ENCODE peak calls at places on chromosomes 2 and 18, in six cellular contexts. S is PC-3, X is HCT116, D is GM12878, Z is mesenchymal stem cell, W is GM23248. B is an unnamed sample. For H3K4me1, the result is how much of the 10 kb centered on the place peaks cover.

GRCh38 chr2:37795938-37796337 is 124.5 kb upstream of the CDC42EP3 start:
- DNase-seq in S (no peak), X (no peak), D (no peak), Z (peak), W (peak), B (no peak)

GRCh38 chr2:240564571-240565266 is 3.6 kb upstream of the RNPEPL1 start:
- DNase-seq in S (peak), X (no peak), D (no peak), Z (peak), W (peak), B (peak)

GRCh38 chr2:1750935-1751767 is 6.8 kb upstream of the PXDN start:
- DNase-seq in S (peak), X (peak), D (no peak), Z (peak), W (peak), B (peak)

GRCh38 chr2:239691720-239692119 is 290.9 kb upstream of the HDAC4 start:
- DNase-seq in S (no peak), X (no peak), D (no peak), Z (no peak), W (no peak), B (peak)

GRCh38 chr2:31429759-31430438 is 15.4 kb upstream of the XDH start:
- DNase-seq in S (peak), X (peak), D (no peak), Z (no peak), W (peak), B (peak)

GRCh38 chr2:43758738-43759137 is 15.1 kb upstream of the DYNC2LI1 start:
- DNase-seq in S (peak), X (no peak), D (no peak), Z (peak), W (peak), B (no peak)

GRCh38 chr18:66676699-66677098 is 72.8 kb upstream of the CDH19 start:
- DNase-seq in S (no peak), X (no peak), D (no peak), Z (no peak), W (no peak), B (no peak)

GRCh38 chr2:186891219-186891621 is 42.2 kb upstream of the ZSWIM2 start:
- DNase-seq in S (peak), X (peak), D (no peak), Z (peak), W (peak), B (no peak)

GRCh38 chr2:42424033-42424432 is 63.0 kb upstream of the COX7A2L start:
- DNase-seq in S (no peak), X (no peak), D (no peak), Z (no peak), W (peak), B (no peak)

GRCh38 chr2:62457555-62457954 is 48.4 kb downstream of the TMEM17 start:
- DNase-seq in S (no peak), X (no peak), D (no peak), Z (no peak), W (no peak), B (no peak)
- H3K9ac ChIP-seq in S (peak), X (peak), D (no peak), Z (peak), W (peak), B (peak)

GRCh38 chr2:72147971-72148369 is 308 bp upstream of the CYP26B1 start:
- DNase-seq in S (no peak), X (no peak), D (no peak), Z (no peak), W (no peak), B (no peak)

GRCh38 chr2:72149556-72150156 is 2.0 kb upstream of the CYP26B1 start:
- DNase-seq in S (no peak), X (no peak), D (no peak), Z (no peak), W (peak), B (no peak)

GRCh38 chr2:72150157-72150960 is 2.7 kb upstream of the CYP26B1 start:
- DNase-seq in S (peak), X (peak), D (peak), Z (peak), W (peak), B (peak)

GRCh38 chr2:72148391-72148974 is 821 bp upstream of the CYP26B1 start:
- DNase-seq in S (no peak), X (no peak), D (no peak), Z (no peak), W (peak), B (no peak)

DNA sequence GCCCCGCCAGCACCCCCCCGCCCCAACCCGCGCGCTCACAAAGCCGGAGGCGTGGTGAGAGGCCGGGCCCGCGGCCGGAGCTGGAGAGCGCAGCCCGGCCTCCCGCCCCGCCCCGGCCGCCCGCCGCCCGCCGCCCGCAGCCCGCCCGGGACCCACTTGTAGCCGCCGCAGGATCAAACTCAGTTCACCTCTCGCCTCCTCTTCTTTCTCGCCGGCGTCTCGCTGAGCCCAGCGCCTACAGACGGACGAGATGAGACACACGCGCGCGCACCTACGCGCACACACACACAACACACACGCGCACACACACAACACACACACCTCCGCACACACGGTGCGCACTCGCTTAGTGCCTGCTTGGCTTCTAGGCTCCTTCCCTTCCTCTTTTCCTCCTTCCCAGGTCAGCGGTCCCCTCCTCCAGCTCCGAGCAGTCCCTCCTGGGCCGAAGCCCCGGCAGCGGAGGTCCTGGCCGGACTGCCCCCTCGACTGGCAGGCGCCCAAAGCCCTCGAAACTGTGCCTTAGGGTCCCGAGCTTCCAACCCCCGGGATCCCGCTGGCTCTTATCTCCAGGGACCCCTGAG is 1.4 kb upstream of the CYP26B1 start:
- DNase-seq in S (peak), X (no peak), D (no peak), Z (peak), W (peak), B (no peak)
- H3K4me1 ChIP-seq in S (under half), X (under half), D (under half), Z (under half), W (under half), B (under half)

DNA sequence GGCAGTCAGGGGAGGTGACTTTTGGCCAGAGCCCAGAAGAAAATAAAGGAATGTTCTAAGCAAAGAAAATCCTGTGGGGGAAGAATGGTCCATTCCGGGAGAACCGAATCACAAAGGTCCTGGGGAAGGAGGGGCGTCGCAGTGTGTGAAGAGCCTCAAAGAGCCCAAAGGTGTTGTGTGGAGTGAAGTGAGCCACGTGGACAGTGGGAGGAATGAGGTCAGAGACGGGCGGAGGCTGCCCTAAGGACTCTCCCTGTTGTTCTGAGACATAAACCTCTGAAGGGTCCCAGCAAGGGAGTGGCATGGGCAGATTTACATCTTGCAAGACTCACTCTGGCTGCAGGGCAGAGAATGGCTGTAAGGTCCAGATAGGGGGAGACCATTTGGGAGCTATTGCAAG is 91.3 kb upstream of the SEC11C start:
- DNase-seq in S (no peak), X (no peak), D (no peak), Z (no peak), W (no peak), B (no peak)
- H3K9ac ChIP-seq in S (no peak), X (no peak), D (no peak), Z (no peak), W (no peak), B (no peak)

GRCh38 chr2:109326306-109326705 is 197.3 kb downstream of the SH3RF3 start:
- DNase-seq in S (no peak), X (no peak), D (no peak), Z (no peak), W (no peak), B (no peak)
- H3K4me1 ChIP-seq in S (half or more), X (under half), D (under half), Z (under half), W (half or more), B (under half)

GRCh38 chr2:34646901-34647300 is 1047.8 kb upstream of the FAM98A start:
- DNase-seq in S (no peak), X (no peak), D (no peak), Z (no peak), W (no peak), B (no peak)
- H3K9ac ChIP-seq in S (no peak), X (no peak), D (no peak), Z (no peak), W (no peak), B (no peak)

GRCh38 chr2:72275084-72275483 is 127.4 kb upstream of the CYP26B1 start:
- DNase-seq in S (no peak), X (no peak), D (no peak), Z (no peak), W (no peak), B (no peak)

GRCh38 chr2:72271766-72272615 is 124.3 kb upstream of the CYP26B1 start:
- DNase-seq in S (peak), X (no peak), D (no peak), Z (no peak), W (no peak), B (no peak)

GRCh38 chr2:72273384-72273783 is 125.7 kb upstream of the CYP26B1 start:
- DNase-seq in S (no peak), X (no peak), D (no peak), Z (no peak), W (no peak), B (no peak)

GRCh38 chr2:72276356-72276755 is 128.7 kb upstream of the CYP26B1 start:
- DNase-seq in S (no peak), X (no peak), D (no peak), Z (no peak), W (peak), B (no peak)

GRCh38 chr2:72274284-72274869 is 126.7 kb upstream of the CYP26B1 start:
- DNase-seq in S (no peak), X (no peak), D (no peak), Z (no peak), W (no peak), B (no peak)
- H3K4me1 ChIP-seq in S (under half), X (under half), D (under half), Z (under half), W (under half), B (under half)

DNA sequence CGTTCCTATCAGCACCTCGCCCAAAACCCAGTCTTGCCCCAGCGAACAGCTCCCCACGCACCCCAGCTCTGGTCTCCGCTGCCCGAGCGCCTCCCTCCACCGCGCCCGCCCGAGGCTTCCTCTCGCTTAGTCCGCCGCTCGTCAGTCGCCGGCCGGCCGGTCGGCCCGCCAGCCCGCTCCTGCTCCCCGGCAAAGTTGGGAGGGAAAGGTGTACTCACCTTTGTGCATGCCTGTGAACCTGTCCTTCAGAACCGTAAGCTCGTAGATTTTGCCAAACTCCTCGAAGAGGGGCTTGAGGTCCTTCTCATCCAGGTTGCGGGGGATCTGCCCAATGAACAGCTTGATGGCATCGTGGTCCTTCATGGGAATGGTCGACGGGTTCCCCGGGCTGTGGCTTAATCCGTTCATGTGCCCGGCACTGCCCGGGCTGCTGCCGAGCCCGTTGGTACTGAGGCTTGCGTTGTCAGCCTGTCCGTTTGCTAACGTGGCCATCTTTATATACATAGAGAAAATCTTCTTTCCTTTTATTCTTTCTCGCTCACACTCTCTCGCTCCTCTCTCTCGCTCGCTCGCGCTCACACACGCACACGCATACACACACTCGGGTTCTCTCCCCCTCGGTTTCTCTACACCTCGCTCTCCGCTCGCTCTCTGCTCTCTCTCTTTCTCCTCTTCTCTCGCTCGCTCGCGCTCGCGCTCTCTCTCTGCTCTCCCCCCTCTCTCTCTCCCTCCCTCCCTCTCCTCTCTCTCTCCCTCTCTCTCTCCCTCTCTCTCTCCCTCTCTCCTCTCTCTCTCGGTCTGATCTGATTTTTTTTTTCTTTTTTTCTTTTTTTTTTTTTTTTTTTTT is at the start of gene CELF4:
- DNase-seq in S (no peak), X (no peak), D (no peak), Z (peak), W (peak), B (no peak)
- H3K9ac ChIP-seq in S (no peak), X (no peak), D (no peak), Z (peak), W (no peak), B (no peak)

B was measured in DND-41.